ENCODE peak calls at places on chromosomes 6 and 20, in six cellular contexts. B, D, P, F, O and L are unnamed samples.

GRCh38 chr20:5511930-5512329 is 195.2 kb upstream of the PROKR2 start:
- DNase-seq in B (no peak), D (no peak), P (no peak), F (no peak), O (no peak), L (no peak)

GRCh38 chr6:106421491-106421890 is 61.0 kb downstream of the CRYBG1 start:
- DNase-seq in B (peak; percentile 3), D (no peak), P (no peak), F (peak; percentile 22), O (no peak), L (no peak)

GRCh38 chr6:43089874-43090556 is 13.9 kb downstream of the PTK7 start:
- DNase-seq in B (peak; percentile 43), D (no peak), P (no peak), F (peak; percentile 20), O (peak; percentile 67), L (peak; percentile 57)

GRCh38 chr20:3238616-3239025 is 369 bp downstream of the SLC4A11 start:
- DNase-seq in B (no peak), D (peak; percentile 60), P (peak; percentile 26), F (peak; percentile 38), O (no peak), L (no peak)

GRCh38 chr6:113632220-113632864 is 224.8 kb upstream of the MARCKS start:
- DNase-seq in B (peak; percentile 88), D (no peak), P (peak; percentile 3), F (peak; percentile 94), O (peak; percentile 38), L (no peak)

GRCh38 chr6:5626727-5627426 is 365.6 kb downstream of the FARS2 start:
- DNase-seq in B (no peak), D (no peak), P (no peak), F (no peak), O (no peak), L (no peak)

GRCh38 chr6:111843347-111844147 is 29.7 kb downstream of the FYN start:
- DNase-seq in B (no peak), D (no peak), P (no peak), F (no peak), O (no peak), L (no peak)

GRCh38 chr20:63743210-63743970 is 3.8 kb downstream of the SLC2A4RG start:
- DNase-seq in B (no peak), D (no peak), P (no peak), F (no peak), O (no peak), L (no peak)

GRCh38 chr6:157555795-157556645 is 175.0 kb downstream of the ZDHHC14 start:
- DNase-seq in B (no peak), D (no peak), P (no peak), F (no peak), O (no peak), L (peak; percentile 45)

GRCh38 chr20:60034231-60035110 is 76.2 kb downstream of the CDH26 start:
- DNase-seq in B (no peak), D (no peak), P (peak; percentile 6), F (no peak), O (no peak), L (no peak)

GRCh38 chr20:63054695-63055240 is 48.0 kb upstream of the BHLHE23 start:
- DNase-seq in B (no peak), D (peak; percentile 16), P (no peak), F (no peak), O (no peak), L (peak; percentile 38)

GRCh38 chr20:59195316-59195993 is 31.8 kb downstream of the ZNF831 start:
- DNase-seq in B (no peak), D (no peak), P (no peak), F (no peak), O (no peak), L (no peak)

GRCh38 chr20:19913927-19914614 is 103.1 kb upstream of the NAA20 start:
- DNase-seq in B (peak; percentile 51), D (no peak), P (no peak), F (peak; percentile 24), O (no peak), L (no peak)

GRCh38 chr6:43009124-43009523 is 4.6 kb downstream of the MEA1 start:
- DNase-seq in B (peak; percentile 27), D (no peak), P (no peak), F (peak; percentile 39), O (peak; percentile 62), L (no peak)

GRCh38 chr20:22462975-22463914 is 121.1 kb downstream of the FOXA2 start:
- DNase-seq in B (no peak), D (no peak), P (no peak), F (no peak), O (no peak), L (no peak)

GRCh38 chr20:50728981-50729874 is 2.2 kb upstream of the PARD6B start:
- DNase-seq in B (no peak), D (peak; percentile 31), P (no peak), F (peak; percentile 66), O (no peak), L (peak; percentile 39)

GRCh38 chr6:139373928-139374356 is 506 bp downstream of the CITED2 start:
- DNase-seq in B (no peak), D (no peak), P (no peak), F (no peak), O (no peak), L (no peak)

GRCh38 chr6:139373154-139373927 is 1.1 kb downstream of the CITED2 start:
- DNase-seq in B (peak; percentile 40), D (peak; percentile 40), P (peak; percentile 21), F (peak; percentile 58), O (peak; percentile 63), L (no peak)

GRCh38 chr6:139371421-139372253 is 2.8 kb downstream of the CITED2 start:
- DNase-seq in B (peak; percentile 50), D (no peak), P (peak; percentile 24), F (peak; percentile 42), O (no peak), L (no peak)

GRCh38 chr6:139370707-139371345 is 3.6 kb downstream of the CITED2 start:
- DNase-seq in B (peak; percentile 63), D (no peak), P (no peak), F (no peak), O (no peak), L (no peak)

DNA sequence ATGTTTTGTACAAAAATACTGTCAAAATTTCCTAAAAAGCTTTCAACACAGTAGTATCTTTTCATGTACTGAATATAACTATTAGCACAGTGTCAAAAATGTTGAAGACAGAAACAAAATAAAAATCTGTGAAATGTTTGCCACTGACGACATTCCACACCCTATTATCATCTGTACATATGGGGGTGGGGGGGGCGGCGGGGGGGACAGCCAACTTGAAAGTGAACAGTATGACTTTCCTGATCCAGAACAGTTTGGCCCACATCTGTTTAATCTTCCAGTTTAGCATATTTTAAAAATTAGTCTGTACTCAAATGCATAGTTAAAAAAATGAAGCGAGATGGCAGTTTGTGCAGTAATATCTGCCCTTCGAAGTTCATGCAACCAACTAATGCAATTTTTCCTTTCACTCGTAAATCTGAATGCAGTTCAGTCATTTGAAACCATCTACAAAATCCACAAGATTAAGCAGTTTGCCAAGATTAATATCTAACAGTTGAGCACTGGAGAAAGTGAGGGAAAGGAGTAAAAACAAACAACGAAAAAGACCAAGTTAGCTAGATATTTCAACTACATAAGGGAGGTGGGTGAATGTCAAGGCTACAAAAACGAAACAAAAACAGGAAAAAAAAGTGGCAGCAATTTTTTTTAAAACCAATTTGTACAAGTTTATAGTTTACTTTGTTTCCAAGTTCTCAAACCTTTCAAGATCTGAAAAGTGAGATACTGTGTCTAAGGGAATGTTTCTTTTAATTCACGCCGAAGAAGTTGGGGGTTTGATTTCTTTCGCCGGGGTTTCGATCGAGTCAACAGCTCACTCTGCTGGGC is 1.9 kb downstream of the CITED2 start:
- DNase-seq in B (peak; percentile 18), D (no peak), P (no peak), F (peak; percentile 30), O (no peak), L (no peak)
- H4K8ac ChIP-seq in B (peak overlapping the region; percentile 47), D (no peak overlapping the region), P (no peak overlapping the region), F (no peak overlapping the region), O (no peak overlapping the region), L (peak overlapping the region; percentile 42)

GRCh38 chr6:21101694-21102093 is 491.9 kb upstream of the SOX4 start:
- DNase-seq in B (no peak), D (no peak), P (no peak), F (no peak), O (peak; percentile 96), L (no peak)
- H4K8ac ChIP-seq in B (no peak overlapping the region), D (no peak overlapping the region), P (no peak overlapping the region), F (no peak overlapping the region), O (no peak overlapping the region), L (no peak overlapping the region)

GRCh38 chr6:21769405-21769851 is 175.9 kb downstream of the SOX4 start:
- DNase-seq in B (peak; percentile 98), D (peak; percentile 62), P (peak; percentile 41), F (peak; percentile 92), O (peak; percentile 97), L (no peak)

GRCh38 chr6:21769973-21770372 is 176.4 kb downstream of the SOX4 start:
- DNase-seq in B (peak; percentile 59), D (no peak), P (no peak), F (peak; percentile 65), O (no peak), L (no peak)

GRCh38 chr6:21771626-21772320 is 178.2 kb downstream of the SOX4 start:
- DNase-seq in B (no peak), D (no peak), P (no peak), F (no peak), O (peak; percentile 51), L (no peak)

GRCh38 chr6:21772467-21772866 is 178.9 kb downstream of the SOX4 start:
- DNase-seq in B (no peak), D (no peak), P (no peak), F (no peak), O (no peak), L (no peak)

DNA sequence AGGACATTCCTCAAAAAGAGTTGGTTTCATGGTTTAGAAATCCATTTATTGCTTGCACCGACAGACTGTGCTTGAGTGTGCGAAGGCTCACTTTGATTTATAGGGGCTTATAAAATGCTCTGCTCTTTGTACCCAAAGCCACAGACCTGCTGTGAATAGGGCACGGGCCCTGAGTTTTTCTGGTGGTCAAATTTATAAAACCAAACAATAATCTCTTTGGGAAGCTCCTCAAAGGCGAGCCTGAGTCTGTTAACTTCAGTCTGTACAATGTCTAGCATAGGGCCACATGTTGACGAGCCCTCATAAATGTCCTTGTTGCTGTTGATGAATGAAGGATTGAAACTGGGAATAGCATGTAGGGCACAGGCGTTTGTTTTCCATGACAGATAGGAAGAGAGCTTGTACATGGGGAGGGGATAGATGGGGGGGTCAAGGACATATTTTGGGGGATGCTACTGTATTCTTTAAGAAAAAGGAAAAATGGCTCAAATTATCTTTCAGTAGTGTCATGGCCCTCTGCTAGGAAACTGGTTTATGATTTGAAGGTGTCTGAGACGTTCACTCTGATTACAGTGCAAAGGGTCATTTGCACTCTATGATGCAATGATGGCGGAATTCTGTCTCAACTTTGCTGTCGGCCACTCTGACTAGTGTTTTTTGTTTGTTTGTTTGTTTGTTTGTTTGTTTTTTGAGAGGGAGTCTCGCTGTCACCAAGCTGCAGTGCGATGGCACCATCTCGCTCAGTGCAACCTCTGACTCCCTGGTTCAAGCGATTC is 179.8 kb downstream of the SOX4 start:
- DNase-seq in B (no peak), D (no peak), P (no peak), F (no peak), O (no peak), L (no peak)
- H4K8ac ChIP-seq in B (no peak overlapping the region), D (no peak overlapping the region), P (no peak overlapping the region), F (peak overlapping the region; percentile 4), O (no peak overlapping the region), L (no peak overlapping the region)

GRCh38 chr6:53348436-53349208 is at the start of gene ELOVL5:
- DNase-seq in B (peak; percentile 98), D (peak; percentile 94), P (peak; percentile 92), F (peak; percentile 99), O (peak; percentile 98), L (peak; percentile 97)
- H4K8ac ChIP-seq in B (peak within 1 kb of the TSS; percentile 94), D (no peak within 1 kb of the TSS), P (no peak within 1 kb of the TSS), F (peak within 1 kb of the TSS; percentile 94), O (peak within 1 kb of the TSS; percentile 91), L (peak within 1 kb of the TSS; percentile 94)